ENCODE peak calls at places on chromosomes 13 and 19, in eight cellular contexts. U is H54; C is endothelial cell; S is AG08395; Z is fibroblast of lung; I is T-helper 2 cell; Y is stimulated activated CD4-positive, alpha-beta T cell treated with anti-CD3 and anti-CD28 coated beads, Interleukin-4, amount 100 ng/mL, for 48 hours; E is effector CD8-positive, alpha-beta T cell. M is an unnamed sample.

GRCh38 chr19:18100710-18101109 is 3.1 kb downstream of the MAST3 start:
- DNase-seq in U (no peak), C (no peak), S (no peak), Z (no peak), I (no peak), Y (no peak), E (no peak), M (no peak)

GRCh38 chr19:38216785-38217746 is 7.0 kb downstream of the DPF1 start:
- DNase-seq in U (no peak), C (no peak), S (no peak), Z (no peak), I (no peak), Y (no peak), E (no peak), M (no peak)

GRCh38 chr19:5703819-5704818 is 14.0 kb downstream of the RPL36 start:
- DNase-seq in U (no peak), C (no peak), S (no peak), Z (no peak), I (no peak), Y (no peak), E (no peak), M (no peak)

GRCh38 chr13:81395368-81395767 is 1054.4 kb upstream of the SPRY2 start:
- DNase-seq in U (peak), C (no peak), S (no peak), Z (no peak), I (no peak), Y (no peak), E (no peak), M (no peak)

GRCh38 chr13:110593430-110594130 is 21.8 kb upstream of the NAXD start:
- DNase-seq in U (peak), C (no peak), S (peak), Z (peak), I (no peak), Y (no peak), E (no peak), M (no peak)

GRCh38 chr13:56907766-56908165 is 233.0 kb upstream of the PRR20A start:
- DNase-seq in U (no peak), C (no peak), S (no peak), Z (no peak), I (no peak), Y (no peak), E (no peak), M (no peak)

GRCh38 chr19:12723643-12724426 is at the start of gene TNPO2:
- DNase-seq in U (no peak), C (peak), S (peak), Z (peak), I (no peak), Y (peak), E (peak), M (peak)

GRCh38 chr13:60369242-60369641 is 27.8 kb upstream of the TDRD3 start:
- DNase-seq in U (no peak), C (no peak), S (no peak), Z (no peak), I (no peak), Y (no peak), E (no peak), M (no peak)

GRCh38 chr19:38229585-38230073 is 5.6 kb upstream of the DPF1 start:
- DNase-seq in U (peak), C (peak), S (peak), Z (peak), I (peak), Y (peak), E (peak), M (no peak)

GRCh38 chr13:77375554-77375953 is 48.7 kb upstream of the MYCBP2 start:
- DNase-seq in U (no peak), C (no peak), S (no peak), Z (no peak), I (no peak), Y (no peak), E (no peak), M (no peak)

GRCh38 chr13:38686635-38687245 is at the start of gene FREM2:
- DNase-seq in U (no peak), C (peak), S (no peak), Z (peak), I (no peak), Y (no peak), E (no peak), M (no peak)

GRCh38 chr19:48625891-48626327 is 6.6 kb downstream of the SPHK2 start:
- DNase-seq in U (no peak), C (no peak), S (no peak), Z (no peak), I (no peak), Y (no peak), E (no peak), M (no peak)

GRCh38 chr19:14149509-14149994 is 13.2 kb upstream of the ASF1B start:
- DNase-seq in U (no peak), C (no peak), S (peak), Z (peak), I (no peak), Y (peak), E (peak), M (no peak)

GRCh38 chr19:4474504-4475136 is 2.5 kb downstream of the HDGFL2 start:
- DNase-seq in U (peak), C (peak), S (peak), Z (peak), I (no peak), Y (no peak), E (no peak), M (no peak)

GRCh38 chr13:43273362-43273761 is 250.0 kb downstream of the DNAJC15 start:
- DNase-seq in U (no peak), C (no peak), S (no peak), Z (no peak), I (no peak), Y (no peak), E (no peak), M (no peak)

GRCh38 chr19:21328402-21328801 is 808 bp downstream of the ZNF708 start:
- DNase-seq in U (no peak), C (no peak), S (no peak), Z (no peak), I (no peak), Y (no peak), E (no peak), M (no peak)

GRCh38 chr13:43495732-43496131 is 291.0 kb downstream of the ENOX1 start:
- DNase-seq in U (no peak), C (no peak), S (no peak), Z (peak), I (no peak), Y (no peak), E (no peak), M (no peak)

GRCh38 chr19:50601407-50602088 is 33.3 kb upstream of the LRRC4B start:
- DNase-seq in U (no peak), C (no peak), S (no peak), Z (no peak), I (no peak), Y (no peak), E (no peak), M (no peak)

GRCh38 chr19:19711306-19711933 is 21.5 kb downstream of the ZNF14 start:
- DNase-seq in U (no peak), C (no peak), S (no peak), Z (no peak), I (no peak), Y (no peak), E (no peak), M (no peak)

GRCh38 chr19:17420267-17420924 is 549 bp downstream of the MVB12A start:
- DNase-seq in U (no peak), C (peak), S (peak), Z (no peak), I (no peak), Y (no peak), E (no peak), M (no peak)

GRCh38 chr13:44969858-44970484 is 19.3 kb downstream of the NUFIP1 start:
- DNase-seq in U (no peak), C (peak), S (peak), Z (peak), I (no peak), Y (no peak), E (no peak), M (no peak)